ENCODE peak calls at places on chromosomes 2 and 18, in four cellular contexts. W is lower lobe of right lung, A is A549, Y is psoas muscle. V is an unnamed sample.

GRCh38 chr2:228674155-228674554 is 492.7 kb upstream of the SPHKAP start:
- DNase-seq in W (no peak), A (no peak), Y (no peak), V (no peak)

GRCh38 chr2:9971890-9972289 is 20.4 kb downstream of the GRHL1 start:
- DNase-seq in W (no peak), A (no peak), Y (no peak), V (no peak)

GRCh38 chr2:219352448-219353023 is 20.0 kb upstream of the RESP18 start:
- DNase-seq in W (peak), A (peak), Y (peak), V (no peak)

GRCh38 chr2:149355712-149356422 is 25.5 kb downstream of the LYPD6 start:
- DNase-seq in W (no peak), A (no peak), Y (no peak), V (no peak)

GRCh38 chr2:183837157-183837556 is 712.9 kb downstream of the NUP35 start:
- DNase-seq in W (no peak), A (no peak), Y (no peak), V (no peak)

GRCh38 chr2:128169094-128169493 is 78.1 kb downstream of the UGGT1 start:
- DNase-seq in W (no peak), A (no peak), Y (no peak), V (no peak)

GRCh38 chr2:107466984-107467383 is 359.7 kb upstream of the RGPD4 start:
- DNase-seq in W (no peak), A (no peak), Y (no peak), V (no peak)

GRCh38 chr2:16172324-16173175 is 232.2 kb downstream of the MYCN start:
- DNase-seq in W (no peak), A (no peak), Y (no peak), V (no peak)

GRCh38 chr2:219125225-219125885 is 35.3 kb downstream of the NHEJ1 start:
- DNase-seq in W (peak), A (peak), Y (peak), V (no peak)

GRCh38 chr18:31497711-31498449 is at the start of gene DSG2:
- DNase-seq in W (peak), A (peak), Y (peak), V (no peak)

GRCh38 chr2:98771771-98772521 is 41.0 kb upstream of the MGAT4A start:
- DNase-seq in W (no peak), A (no peak), Y (no peak), V (no peak)

GRCh38 chr18:45341454-45341853 is 273.8 kb upstream of the SLC14A2 start:
- DNase-seq in W (no peak), A (no peak), Y (no peak), V (no peak)

GRCh38 chr2:205835982-205836381 is 153.7 kb downstream of the NRP2 start:
- DNase-seq in W (no peak), A (no peak), Y (no peak), V (no peak)

GRCh38 chr2:206031162-206031784 is 54.7 kb downstream of the INO80D start:
- DNase-seq in W (no peak), A (no peak), Y (no peak), V (no peak)

GRCh38 chr2:41116106-41116797 is 664.4 kb upstream of the SLC8A1 start:
- DNase-seq in W (no peak), A (no peak), Y (no peak), V (no peak)

GRCh38 chr2:22784586-22784985 is 600.4 kb upstream of the KLHL29 start:
- DNase-seq in W (no peak), A (no peak), Y (no peak), V (no peak)

GRCh38 chr18:70069965-70070364 is 122.3 kb upstream of the CD226 start:
- DNase-seq in W (no peak), A (no peak), Y (no peak), V (no peak)

GRCh38 chr2:177970670-177971454 is 101.7 kb downstream of the PDE11A start:
- DNase-seq in W (no peak), A (no peak), Y (no peak), V (no peak)

GRCh38 chr2:53767405-53768232 is at the start of gene CHAC2:
- DNase-seq in W (peak), A (peak), Y (peak), V (peak)

GRCh38 chr2:74019516-74019915 is 34.8 kb downstream of the TET3 start:
- DNase-seq in W (no peak), A (no peak), Y (no peak), V (no peak)

GRCh38 chr2:174603280-174603679 is 5.7 kb upstream of the WIPF1 start:
- DNase-seq in W (no peak), A (no peak), Y (no peak), V (peak)

GRCh38 chr2:134359367-134360081 is 105.7 kb downstream of the MGAT5 start:
- DNase-seq in W (peak), A (no peak), Y (no peak), V (no peak)

GRCh38 chr18:31679133-31679731 is 5.1 kb downstream of the B4GALT6 start:
- DNase-seq in W (no peak), A (peak), Y (no peak), V (no peak)

GRCh38 chr2:182406221-182406620 is 20.6 kb downstream of the PDE1A start:
- DNase-seq in W (no peak), A (no peak), Y (no peak), V (no peak)

GRCh38 chr2:107529146-107529545 is 297.5 kb upstream of the RGPD4 start:
- DNase-seq in W (no peak), A (no peak), Y (no peak), V (no peak)

GRCh38 chr2:216094701-216095100 is 13.0 kb downstream of the TMEM169 start:
- DNase-seq in W (no peak), A (no peak), Y (no peak), V (no peak)

GRCh38 chr2:143480586-143481230 is 351.5 kb downstream of the ARHGAP15 start:
- DNase-seq in W (no peak), A (no peak), Y (no peak), V (no peak)

GRCh38 chr2:170235860-170236638 is 58.1 kb downstream of the MYO3B start:
- DNase-seq in W (no peak), A (peak), Y (peak), V (no peak)

GRCh38 chr2:148909114-148909513 is 34.1 kb downstream of the KIF5C start:
- DNase-seq in W (no peak), A (no peak), Y (peak), V (no peak)

GRCh38 chr2:74503506-74504475 is 3.7 kb downstream of the PCGF1 start:
- DNase-seq in W (no peak), A (no peak), Y (no peak), V (no peak)

GRCh38 chr2:71801969-71802368 is 345.7 kb downstream of the CYP26B1 start:
- DNase-seq in W (no peak), A (peak), Y (peak), V (peak)

GRCh38 chr2:181404472-181404871 is 52.7 kb upstream of the ITGA4 start:
- DNase-seq in W (no peak), A (no peak), Y (no peak), V (no peak)

GRCh38 chr2:64785245-64785644 is 131.5 kb upstream of the SERTAD2 start:
- DNase-seq in W (no peak), A (no peak), Y (no peak), V (no peak)

GRCh38 chr2:143824796-143825195 is 695.1 kb downstream of the ZEB2 start:
- DNase-seq in W (no peak), A (no peak), Y (no peak), V (no peak)

GRCh38 chr18:50662177-50662576 is 102.3 kb downstream of the MAPK4 start:
- DNase-seq in W (no peak), A (no peak), Y (no peak), V (no peak)

GRCh38 chr2:159807183-159808037 is 9.4 kb upstream of the CD302 start:
- DNase-seq in W (no peak), A (peak), Y (no peak), V (no peak)

GRCh38 chr2:122412360-122412759 is 656.9 kb downstream of the TSN start:
- DNase-seq in W (no peak), A (no peak), Y (no peak), V (no peak)

GRCh38 chr2:43223412-43224040 is 2.9 kb downstream of the ZFP36L2 start:
- DNase-seq in W (peak), A (no peak), Y (no peak), V (no peak)

GRCh38 chr2:6835467-6835866 is 30.2 kb downstream of the CMPK2 start:
- DNase-seq in W (no peak), A (no peak), Y (no peak), V (no peak)

GRCh38 chr18:35510071-35511010 is 12.6 kb upstream of the INO80C start:
- DNase-seq in W (no peak), A (no peak), Y (no peak), V (no peak)

GRCh38 chr18:35508030-35508429 is 10.3 kb upstream of the INO80C start:
- DNase-seq in W (no peak), A (no peak), Y (no peak), V (no peak)

GRCh38 chr18:35507192-35507591 is 9.4 kb upstream of the INO80C start:
- DNase-seq in W (no peak), A (no peak), Y (no peak), V (no peak)

GRCh38 chr18:35507623-35508022 is 9.9 kb upstream of the INO80C start:
- DNase-seq in W (no peak), A (no peak), Y (no peak), V (no peak)

DNA sequence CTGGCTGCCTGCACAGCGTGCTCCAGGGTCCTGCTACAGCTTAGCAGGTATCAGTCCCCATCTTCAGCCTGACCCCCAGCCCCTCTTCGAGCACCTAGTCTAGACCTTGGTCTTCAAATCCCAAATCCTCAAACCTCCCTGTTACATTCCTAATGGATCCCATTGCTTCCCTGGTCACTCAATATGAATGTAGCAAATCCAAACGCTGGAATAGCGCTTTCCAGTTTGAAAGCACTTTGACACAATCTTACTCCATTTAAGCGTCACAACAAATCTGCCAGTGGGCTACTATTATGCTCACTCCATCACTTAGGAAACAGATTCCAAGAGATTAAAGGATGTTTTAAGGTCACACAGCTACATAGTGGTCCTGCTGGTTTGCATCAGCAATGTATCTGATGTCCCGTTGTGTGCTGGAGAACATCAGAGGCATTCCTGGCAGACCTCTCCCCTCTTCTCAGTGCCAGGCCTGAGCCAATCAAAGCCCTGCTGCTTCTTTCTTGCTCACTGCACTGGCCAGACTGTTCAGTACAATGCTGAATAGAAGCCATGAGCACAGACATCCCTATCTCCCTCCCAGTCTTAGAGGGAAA is 11.1 kb upstream of the INO80C start:
- DNase-seq in W (no peak), A (no peak), Y (no peak), V (no peak)
- H3K27ac ChIP-seq in W (no peak), A (peak), Y (no peak), V (no peak)

DNA sequence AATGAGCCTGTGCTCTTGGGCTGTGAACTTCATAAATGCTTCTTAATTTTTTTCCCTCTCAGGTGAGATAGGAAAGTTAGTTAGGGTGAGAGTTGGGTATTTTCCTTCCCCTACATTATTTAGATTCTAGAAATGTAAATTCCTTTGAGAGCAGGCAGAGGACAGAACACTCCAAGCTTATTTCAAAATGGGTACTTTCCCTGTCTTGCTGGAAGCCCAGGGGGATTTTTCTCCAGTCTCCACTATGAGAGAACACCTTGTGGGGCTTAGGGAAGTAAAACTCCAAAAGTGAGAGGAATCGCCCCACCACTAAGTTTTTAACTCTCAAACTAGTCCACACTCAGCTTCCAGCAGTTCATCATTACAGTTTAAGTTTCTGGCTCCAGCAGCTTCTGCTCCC is 253.2 kb upstream of the CTAGE1 start:
- DNase-seq in W (no peak), A (no peak), Y (no peak), V (no peak)
- H3K27ac ChIP-seq in W (no peak), A (peak), Y (no peak), V (no peak)

DNA sequence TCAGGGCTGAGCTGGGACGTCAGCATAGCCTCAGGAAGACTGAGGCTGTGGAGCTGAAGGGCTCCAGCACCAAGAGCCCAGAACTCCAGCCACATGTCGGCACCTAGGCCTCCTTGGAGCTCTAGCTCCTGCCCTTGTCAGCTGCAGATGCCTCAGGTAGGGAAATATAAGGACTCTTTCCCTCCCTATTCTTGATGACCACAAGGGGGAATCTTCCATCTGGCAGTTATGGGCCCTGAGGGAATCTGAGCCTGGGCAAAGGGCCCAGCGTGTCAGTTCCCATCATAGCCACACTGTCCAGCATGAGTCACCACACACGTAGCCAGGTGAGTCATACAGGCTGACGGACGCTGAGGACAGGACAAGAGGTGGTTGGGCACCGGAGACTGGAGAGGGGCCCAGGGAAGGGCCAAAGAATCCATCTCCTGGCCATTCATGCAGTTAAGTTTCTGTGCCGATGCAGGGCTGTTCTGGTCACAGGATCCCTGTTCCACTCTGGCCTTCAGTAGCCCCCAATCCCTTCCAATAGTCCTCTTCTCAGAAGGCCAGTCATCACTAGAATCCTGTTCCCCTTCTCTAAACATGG is 1.8 kb downstream of the MPV17 start:
- DNase-seq in W (peak), A (peak), Y (peak), V (peak)
- H3K27ac ChIP-seq in W (peak), A (peak), Y (peak), V (no peak)

GRCh38 chr2:46298522-46299351 is 1.5 kb downstream of the EPAS1 start:
- DNase-seq in W (peak), A (peak), Y (peak), V (peak)
- H3K27ac ChIP-seq in W (peak), A (peak), Y (peak), V (peak)